ENCODE peak calls at places on chromosomes 16 and 17, in four cellular contexts. C is GM12878, U is HepG2, N is K562. S is an unnamed sample.

GRCh38 chr17:51260960-51261958 is 913 bp downstream of the UTP18 start:
- DNase-seq in C (no peak), U (peak), N (peak), S (peak)

GRCh38 chr17:65785109-65785508 is 223.7 kb upstream of the AXIN2 start:
- DNase-seq in C (no peak), U (peak), N (no peak), S (no peak)

GRCh38 chr16:68416057-68417046 is 32.0 kb downstream of the SMPD3 start:
- DNase-seq in C (no peak), U (no peak), N (no peak), S (no peak)

GRCh38 chr17:72565006-72565405 is 444.2 kb downstream of the SOX9 start:
- DNase-seq in C (no peak), U (no peak), N (no peak), S (no peak)

GRCh38 chr16:10584956-10585561 is 4.7 kb upstream of the EMP2 start:
- DNase-seq in C (no peak), U (no peak), N (no peak), S (no peak)

GRCh38 chr17:45370949-45371413 is 54.2 kb upstream of the MAP3K14 start:
- DNase-seq in C (no peak), U (no peak), N (no peak), S (peak)

GRCh38 chr16:9048302-9048700 is 43.1 kb upstream of the HAPSTR1 start:
- DNase-seq in C (no peak), U (no peak), N (no peak), S (no peak)

GRCh38 chr16:86259499-86259898 is 250.8 kb upstream of the FOXF1 start:
- DNase-seq in C (no peak), U (no peak), N (no peak), S (no peak)

GRCh38 chr16:80909720-80910119 is 97.0 kb downstream of the CMC2 start:
- DNase-seq in C (no peak), U (no peak), N (no peak), S (no peak)

GRCh38 chr17:81120149-81120484 is 45.2 kb upstream of the PVALEF start:
- DNase-seq in C (no peak), U (no peak), N (no peak), S (no peak)

GRCh38 chr17:30232015-30232821 is 3.3 kb downstream of the SLC6A4 start:
- DNase-seq in C (no peak), U (no peak), N (no peak), S (no peak)

GRCh38 chr16:48432136-48432535 is 46.9 kb upstream of the SIAH1 start:
- DNase-seq in C (peak), U (no peak), N (no peak), S (no peak)

DNA sequence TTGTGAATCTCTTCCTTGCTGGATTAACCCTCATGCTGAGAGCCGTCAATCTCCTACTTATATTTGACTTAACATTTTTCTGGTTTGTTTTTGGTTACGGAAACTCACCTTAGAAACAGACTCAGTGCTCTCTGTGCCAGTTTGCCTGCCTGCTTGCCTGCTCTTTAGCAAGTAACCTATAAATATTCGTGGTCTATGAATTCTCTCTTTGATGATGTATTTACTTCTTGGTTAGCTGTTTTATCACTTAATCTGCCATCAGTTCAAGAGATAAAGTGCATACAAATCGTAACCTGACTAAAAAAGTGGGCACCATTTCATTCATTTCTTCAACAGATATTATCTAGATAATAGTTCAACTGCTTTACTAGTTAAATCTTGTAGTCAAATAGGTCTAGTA is 26.7 kb downstream of the CYB5B start:
- DNase-seq in C (no peak), U (no peak), N (no peak), S (no peak)
- TF ChIP-seq ETV6 in C (no peak), U (no peak), N (no peak), S (no peak)

GRCh38 chr16:23952128-23953041 is 116.6 kb downstream of the PRKCB start:
- DNase-seq in C (no peak), U (no peak), N (peak), S (no peak)
- TF ChIP-seq ESRRA in C (no peak), U (no peak), N (peak), S (no peak)

GRCh38 chr16:75380870-75381269 is 52.4 kb downstream of the CFDP1 start:
- DNase-seq in C (no peak), U (no peak), N (no peak), S (no peak)

GRCh38 chr16:75378616-75379015 is 54.7 kb downstream of the CFDP1 start:
- DNase-seq in C (no peak), U (no peak), N (no peak), S (no peak)

GRCh38 chr16:75379911-75380847 is 53.1 kb downstream of the CFDP1 start:
- DNase-seq in C (peak), U (no peak), N (no peak), S (no peak)

GRCh38 chr16:75377971-75378386 is 55.3 kb downstream of the CFDP1 start:
- DNase-seq in C (no peak), U (no peak), N (no peak), S (peak)

GRCh38 chr16:75379339-75379738 is 54.0 kb downstream of the CFDP1 start:
- DNase-seq in C (peak), U (no peak), N (no peak), S (no peak)
- TF ChIP-seq ETV6 in C (peak), U (no peak), N (no peak), S (no peak)

GRCh38 chr16:840561-841454 is 40.3 kb upstream of the GNG13 start:
- DNase-seq in C (no peak), U (no peak), N (no peak), S (no peak)
- TF ChIP-seq ESRRA in C (no peak), U (no peak), N (no peak), S (no peak)

GRCh38 chr17:54891176-54891821 is 9.4 kb upstream of the TOM1L1 start:
- DNase-seq in C (no peak), U (peak), N (peak), S (peak)
- TF ChIP-seq ETV6 in C (no peak), U (no peak), N (no peak), S (no peak)

DNA sequence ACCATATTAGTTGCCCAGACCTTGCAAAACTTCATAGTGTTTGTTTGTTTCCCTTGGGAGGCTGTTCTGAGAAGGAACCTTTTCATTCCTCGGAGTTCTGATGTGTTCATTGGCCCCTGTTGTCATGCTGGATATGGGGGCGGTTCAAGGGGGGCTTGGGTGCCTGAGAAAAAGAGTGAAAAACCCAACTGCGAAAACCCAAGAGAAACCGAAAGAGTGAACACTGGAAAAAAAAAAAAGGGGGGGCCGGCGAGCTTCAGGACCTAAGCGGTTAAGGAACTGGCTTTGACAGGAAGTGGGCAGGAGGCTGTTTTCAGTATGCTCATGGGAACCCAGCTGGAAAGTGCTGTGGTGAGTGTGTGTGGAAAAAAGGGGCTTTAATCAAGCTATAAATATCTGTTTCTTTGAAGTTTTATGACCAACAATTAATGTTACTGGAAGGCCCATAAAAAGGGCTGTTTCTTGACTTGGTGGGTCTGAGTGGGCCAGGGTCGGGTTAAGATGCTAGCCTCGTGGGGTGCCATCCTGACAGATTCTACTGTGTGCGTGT is 510.7 kb downstream of the MAF start:
- DNase-seq in C (peak), U (no peak), N (no peak), S (no peak)
- TF ChIP-seq ESRRA in C (no peak), U (no peak), N (no peak), S (no peak)

DNA sequence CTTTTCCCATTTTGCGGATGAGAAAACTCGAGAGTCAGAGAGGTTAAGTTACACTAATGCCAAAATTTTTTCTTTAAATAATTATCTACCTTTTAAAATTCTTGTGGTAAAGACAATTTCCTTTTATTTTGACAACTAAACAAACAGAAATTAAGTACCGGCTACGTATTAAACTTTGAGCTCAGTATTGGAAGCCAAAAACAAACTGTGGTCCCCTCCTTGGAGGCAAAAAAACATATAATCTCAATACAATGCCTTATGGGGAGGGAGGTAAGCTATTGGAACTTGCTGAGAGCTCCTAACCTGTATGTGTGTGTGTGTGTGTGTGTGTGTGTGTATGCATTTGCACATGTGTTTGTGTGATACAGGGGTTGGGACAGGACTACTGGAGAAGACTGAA is 2.2 kb downstream of the KRTAP2-4 start:
- DNase-seq in C (no peak), U (peak), N (no peak), S (no peak)
- TF ChIP-seq ETV6 in C (no peak), U (no peak), N (no peak), S (no peak)

GRCh38 chr16:57591870-57592485 is 36.5 kb upstream of the ADGRG1 start:
- DNase-seq in C (no peak), U (no peak), N (no peak), S (no peak)

GRCh38 chr16:57590654-57591085 is 37.8 kb upstream of the ADGRG1 start:
- DNase-seq in C (no peak), U (peak), N (no peak), S (no peak)

GRCh38 chr16:57592591-57593003 is 35.8 kb upstream of the ADGRG1 start:
- DNase-seq in C (no peak), U (no peak), N (no peak), S (no peak)

GRCh38 chr16:57593021-57593420 is 35.4 kb upstream of the ADGRG1 start:
- DNase-seq in C (no peak), U (no peak), N (no peak), S (no peak)

DNA sequence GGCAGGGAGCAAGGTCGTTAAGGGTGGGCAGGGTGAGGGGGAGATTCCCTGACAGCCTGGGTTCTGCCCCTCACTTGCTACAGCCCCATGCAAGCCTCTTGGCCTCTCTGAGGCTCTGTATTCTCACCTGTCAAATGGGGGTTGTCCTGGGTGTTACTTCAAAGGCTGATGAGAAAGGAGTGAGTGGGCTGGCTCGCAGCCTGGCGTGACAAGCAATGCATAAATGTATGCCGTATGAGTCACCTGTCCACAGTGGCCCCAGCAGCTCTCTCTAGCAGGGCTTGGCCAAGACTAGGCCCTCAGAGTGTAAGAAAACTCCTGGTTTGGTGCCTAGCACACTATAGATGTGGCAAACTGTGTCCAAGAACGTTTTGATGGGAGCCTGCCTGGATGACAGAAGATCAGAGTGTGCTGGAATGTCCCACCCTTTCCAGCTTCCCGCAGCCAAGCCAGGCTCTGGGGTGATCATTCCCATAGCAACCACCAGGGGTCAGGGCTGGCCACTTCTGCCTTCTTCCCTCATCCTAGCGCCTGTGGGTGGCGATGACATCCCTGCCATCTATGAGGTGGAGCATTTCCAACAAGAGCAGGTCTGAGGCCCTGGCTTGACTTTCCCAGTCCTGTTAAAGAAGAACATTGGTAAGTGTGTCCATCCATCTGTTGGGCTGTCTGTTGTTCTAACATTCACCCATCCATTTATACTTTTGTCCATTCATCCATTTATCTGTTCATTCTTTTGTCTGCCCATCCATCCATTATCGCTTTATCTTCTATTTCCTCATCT is 37.2 kb upstream of the ADGRG1 start:
- DNase-seq in C (no peak), U (peak), N (peak), S (peak)
- TF ChIP-seq ESRRA in C (no peak), U (no peak), N (no peak), S (no peak)

GRCh38 chr17:76383645-76384221 is 676 bp upstream of the SPHK1 start:
- DNase-seq in C (no peak), U (peak), N (peak), S (peak)
- TF ChIP-seq ETV6 in C (no peak), U (no peak), N (no peak), S (no peak)

DNA sequence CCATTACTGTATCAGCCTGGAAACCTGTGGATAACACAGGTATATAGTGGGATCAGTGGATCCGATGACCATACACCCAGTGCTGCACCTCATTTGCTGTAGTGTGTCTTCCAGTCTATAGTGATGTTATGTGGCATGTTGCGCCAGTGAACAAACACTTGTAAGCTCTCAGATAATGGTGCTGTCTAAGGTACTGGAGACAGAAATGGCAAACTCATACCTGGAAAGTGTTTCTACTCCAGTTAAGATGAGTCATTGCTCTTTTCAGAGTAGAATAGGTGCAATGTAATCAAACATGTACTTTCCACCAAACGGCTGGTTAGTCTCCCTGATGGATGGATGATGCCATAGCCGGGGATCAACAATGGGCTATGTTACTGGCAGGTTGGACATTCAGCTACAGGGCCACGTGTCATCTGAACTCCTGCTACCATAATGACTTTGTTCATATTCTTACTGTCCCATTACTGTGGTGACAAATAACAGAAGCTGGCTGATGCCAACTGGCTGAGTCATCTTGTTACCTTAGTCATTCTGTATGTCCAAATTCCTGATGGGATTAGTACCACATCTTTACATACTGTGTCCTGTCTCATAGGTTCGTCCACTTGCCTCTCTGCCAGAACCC is 6.3 kb downstream of the CCL11 start:
- DNase-seq in C (no peak), U (no peak), N (no peak), S (no peak)
- TF ChIP-seq ESRRA in C (no peak), U (no peak), N (no peak), S (no peak)

S was measured in WTC11.